ENCODE peak calls at places on chromosomes 12 and 14, in seven cellular contexts. One of them, this sample, is unnamed.

GRCh38 chr12:62190921-62191746 is 69.1 kb upstream of the USP15 start:
- DNase-seq in GM12891: peak
- DNase-seq in HepG2: no peak
- DNase-seq in prostate gland: no peak
- DNase-seq in SK-N-SH: peak
- DNase-seq in GM12892: peak
- DNase-seq in stomach: no peak
- DNase-seq in this sample: no peak

GRCh38 chr12:122979908-122980191 is 631 bp upstream of the ARL6IP4 start:
- DNase-seq in GM12891: no peak
- DNase-seq in HepG2: no peak
- DNase-seq in prostate gland: no peak
- DNase-seq in GM12892: no peak
- DNase-seq in SK-N-SH: no peak
- DNase-seq in stomach: no peak
- DNase-seq in this sample: no peak

GRCh38 chr14:30620178-30620577 is 1.9 kb upstream of the SCFD1 start:
- DNase-seq in stomach: no peak
- DNase-seq in prostate gland: no peak
- DNase-seq in GM12891: no peak
- DNase-seq in HepG2: no peak
- DNase-seq in SK-N-SH: no peak
- DNase-seq in GM12892: no peak
- DNase-seq in this sample: no peak

GRCh38 chr12:126033746-126034145 is 968.5 kb downstream of the AACS start:
- DNase-seq in prostate gland: no peak
- DNase-seq in SK-N-SH: no peak
- DNase-seq in stomach: no peak
- DNase-seq in HepG2: peak
- DNase-seq in GM12892: no peak
- DNase-seq in GM12891: no peak
- DNase-seq in this sample: no peak

GRCh38 chr12:24742378-24742777 is 206.5 kb downstream of the BCAT1 start:
- DNase-seq in prostate gland: no peak
- DNase-seq in stomach: no peak
- DNase-seq in HepG2: no peak
- DNase-seq in GM12891: peak
- DNase-seq in GM12892: peak
- DNase-seq in SK-N-SH: no peak
- DNase-seq in this sample: no peak

GRCh38 chr12:124720687-124721500 is 142.8 kb downstream of the SCARB1 start:
- DNase-seq in GM12891: no peak
- DNase-seq in HepG2: no peak
- DNase-seq in GM12892: no peak
- DNase-seq in prostate gland: peak
- DNase-seq in SK-N-SH: peak
- DNase-seq in stomach: peak
- DNase-seq in this sample: peak

GRCh38 chr14:75471059-75471458 is 43.2 kb downstream of the JDP2 start:
- DNase-seq in HepG2: no peak
- DNase-seq in GM12892: no peak
- DNase-seq in prostate gland: no peak
- DNase-seq in GM12891: no peak
- DNase-seq in stomach: peak
- DNase-seq in SK-N-SH: no peak
- DNase-seq in this sample: peak

GRCh38 chr14:102803139-102803538 is 25.9 kb downstream of the TRAF3 start:
- DNase-seq in stomach: no peak
- DNase-seq in prostate gland: no peak
- DNase-seq in SK-N-SH: no peak
- DNase-seq in GM12891: no peak
- DNase-seq in HepG2: no peak
- DNase-seq in GM12892: no peak
- DNase-seq in this sample: no peak

GRCh38 chr12:129064201-129064881 is 211.1 kb downstream of the GLT1D1 start:
- DNase-seq in GM12891: no peak
- DNase-seq in prostate gland: no peak
- DNase-seq in SK-N-SH: no peak
- DNase-seq in HepG2: no peak
- DNase-seq in GM12892: no peak
- DNase-seq in stomach: no peak
- DNase-seq in this sample: no peak

GRCh38 chr12:47397664-47398281 is 308.1 kb downstream of the RPAP3 start:
- DNase-seq in HepG2: peak
- DNase-seq in GM12891: no peak
- DNase-seq in prostate gland: peak
- DNase-seq in stomach: no peak
- DNase-seq in SK-N-SH: no peak
- DNase-seq in GM12892: no peak
- DNase-seq in this sample: no peak

GRCh38 chr14:101122114-101122854 is 218.8 kb upstream of the RTL1 start:
- DNase-seq in stomach: peak
- DNase-seq in GM12892: peak
- DNase-seq in HepG2: no peak
- DNase-seq in SK-N-SH: peak
- DNase-seq in prostate gland: peak
- DNase-seq in GM12891: no peak
- DNase-seq in this sample: peak

GRCh38 chr12:99809921-99810320 is 162.4 kb downstream of the GARIN6 start:
- DNase-seq in SK-N-SH: no peak
- DNase-seq in prostate gland: no peak
- DNase-seq in GM12892: no peak
- DNase-seq in GM12891: no peak
- DNase-seq in HepG2: peak
- DNase-seq in stomach: no peak
- DNase-seq in this sample: no peak

GRCh38 chr14:56733396-56733795 is 76.9 kb downstream of the OTX2 start:
- DNase-seq in prostate gland: no peak
- DNase-seq in HepG2: no peak
- DNase-seq in GM12891: no peak
- DNase-seq in GM12892: no peak
- DNase-seq in stomach: no peak
- DNase-seq in SK-N-SH: no peak
- DNase-seq in this sample: no peak

GRCh38 chr12:40474630-40475029 is 217.6 kb upstream of the CNTN1 start:
- DNase-seq in GM12891: no peak
- DNase-seq in prostate gland: no peak
- DNase-seq in SK-N-SH: no peak
- DNase-seq in GM12892: no peak
- DNase-seq in HepG2: no peak
- DNase-seq in stomach: no peak
- DNase-seq in this sample: no peak

DNA sequence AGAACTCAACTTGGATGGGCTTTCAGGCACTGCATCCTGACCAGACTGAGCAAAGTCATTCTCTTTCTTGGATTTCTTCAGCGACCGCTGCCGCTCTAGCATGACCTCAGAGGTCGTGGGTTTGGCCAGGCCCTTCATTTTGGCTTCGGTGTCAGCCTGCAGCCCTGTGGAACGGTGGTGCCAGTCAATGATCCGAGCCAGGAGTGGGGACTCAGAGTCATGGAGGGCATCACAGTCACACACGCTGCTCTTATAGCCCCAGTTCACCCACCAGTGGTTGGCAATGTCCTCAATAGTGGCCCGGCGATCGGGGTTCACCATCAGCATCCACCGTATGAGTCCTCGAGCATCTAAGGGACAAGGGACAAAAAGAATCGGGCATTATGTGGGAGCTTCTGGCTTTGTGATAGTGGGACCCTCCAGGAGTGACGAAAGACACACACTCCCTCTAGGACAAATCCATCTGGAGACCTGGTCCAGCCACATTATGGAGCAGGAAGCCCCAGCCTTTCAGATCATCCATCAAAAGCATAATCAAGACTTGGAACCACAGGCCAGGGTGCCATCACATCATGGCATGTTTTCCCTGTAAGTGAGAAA is 71.0 kb downstream of the NUAK1 start:
- DNase-seq in GM12892: no peak
- DNase-seq in prostate gland: no peak
- DNase-seq in HepG2: no peak
- DNase-seq in SK-N-SH: no peak
- DNase-seq in GM12891: no peak
- DNase-seq in stomach: no peak
- DNase-seq in this sample: no peak
- TF ChIP-seq POLR2AphosphoS5 in GM12892: no peak
- TF ChIP-seq POLR2AphosphoS5 in prostate gland: no peak
- TF ChIP-seq POLR2AphosphoS5 in HepG2: no peak
- TF ChIP-seq POLR2AphosphoS5 in SK-N-SH: no peak
- TF ChIP-seq POLR2AphosphoS5 in GM12891: no peak
- TF ChIP-seq POLR2AphosphoS5 in stomach: no peak
- TF ChIP-seq POLR2AphosphoS5 in this sample: no peak

GRCh38 chr12:12562585-12563245 is at the start of gene DUSP16:
- DNase-seq in GM12892: peak
- DNase-seq in stomach: peak
- DNase-seq in SK-N-SH: peak
- DNase-seq in HepG2: peak
- DNase-seq in prostate gland: peak
- DNase-seq in GM12891: peak
- DNase-seq in this sample: peak
- TF ChIP-seq POLR2AphosphoS5 in GM12892: peak
- TF ChIP-seq POLR2AphosphoS5 in stomach: no peak
- TF ChIP-seq POLR2AphosphoS5 in SK-N-SH: peak
- TF ChIP-seq POLR2AphosphoS5 in HepG2: no peak
- TF ChIP-seq POLR2AphosphoS5 in prostate gland: peak
- TF ChIP-seq POLR2AphosphoS5 in GM12891: peak
- TF ChIP-seq POLR2AphosphoS5 in this sample: peak

DNA sequence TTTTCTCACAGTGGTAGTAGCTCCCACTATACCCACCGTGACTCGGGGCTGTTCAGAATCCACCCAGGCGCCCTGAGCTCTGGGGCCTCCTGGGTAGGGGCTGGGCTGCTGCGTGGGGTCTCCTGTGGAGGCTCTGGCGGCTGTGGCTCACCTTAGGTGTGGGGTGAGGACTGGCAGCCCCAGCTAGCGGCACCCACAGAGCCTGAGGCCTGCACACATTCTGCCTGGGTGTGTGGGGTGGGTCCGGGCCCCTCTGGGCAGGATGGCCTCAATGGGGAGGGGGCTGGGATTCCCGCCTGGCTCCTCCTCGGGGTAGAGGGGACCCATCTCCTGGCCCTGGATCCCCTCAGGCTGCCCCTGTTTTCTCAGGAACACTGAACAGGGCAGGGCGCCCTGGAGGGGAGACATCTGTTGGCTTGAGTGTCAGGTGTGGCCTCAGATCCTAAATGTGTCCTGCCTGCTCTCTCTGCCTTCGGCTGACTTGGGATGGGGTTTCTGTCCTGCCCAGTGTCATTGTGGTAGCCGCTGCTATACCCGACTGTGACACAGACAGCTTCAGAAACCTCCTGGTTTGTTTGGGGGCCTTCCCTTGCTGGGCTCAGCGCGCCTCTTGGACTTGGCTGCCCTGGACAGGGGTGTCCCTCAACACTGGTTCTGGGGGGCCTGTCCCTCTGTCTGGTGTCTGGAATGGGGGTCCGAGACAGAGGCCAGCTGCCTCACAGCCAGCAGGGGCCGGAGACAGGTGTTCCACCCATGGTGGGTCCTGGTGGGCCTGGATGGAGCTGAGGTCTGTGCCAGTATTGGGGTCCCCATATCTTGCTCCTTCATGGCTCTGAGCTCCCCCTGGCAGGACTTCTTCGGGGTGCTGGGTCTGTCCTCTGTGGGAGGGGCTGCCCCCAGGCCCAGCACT is 354.9 kb downstream of the TMEM121 start:
- DNase-seq in HepG2: no peak
- DNase-seq in GM12891: no peak
- DNase-seq in stomach: peak
- DNase-seq in GM12892: no peak
- DNase-seq in prostate gland: no peak
- DNase-seq in SK-N-SH: no peak
- DNase-seq in this sample: peak
- TF ChIP-seq POLR2AphosphoS5 in HepG2: no peak
- TF ChIP-seq POLR2AphosphoS5 in GM12891: no peak
- TF ChIP-seq POLR2AphosphoS5 in stomach: no peak
- TF ChIP-seq POLR2AphosphoS5 in GM12892: no peak
- TF ChIP-seq POLR2AphosphoS5 in prostate gland: no peak
- TF ChIP-seq POLR2AphosphoS5 in SK-N-SH: no peak
- TF ChIP-seq POLR2AphosphoS5 in this sample: no peak

DNA sequence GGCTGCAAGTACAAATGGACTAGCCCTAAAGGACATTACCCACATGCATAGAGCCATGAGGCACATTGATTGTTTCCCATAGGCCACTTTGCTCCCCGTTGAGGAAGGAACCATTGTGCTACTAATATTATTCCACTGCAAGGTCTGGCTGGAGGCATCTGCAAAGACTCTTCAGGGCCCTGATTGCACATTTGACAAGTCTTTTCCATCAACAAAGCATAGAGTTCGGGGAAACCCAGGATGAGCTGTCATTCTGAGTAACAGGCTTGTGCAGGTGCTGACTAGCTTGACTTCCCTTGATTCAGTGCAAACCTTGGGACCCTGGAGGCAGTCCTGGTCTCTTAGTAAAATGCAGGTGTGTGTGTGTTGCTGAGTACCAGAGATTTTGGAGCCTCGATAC is 73.8 kb downstream of the SUSD6 start:
- DNase-seq in prostate gland: no peak
- DNase-seq in SK-N-SH: no peak
- DNase-seq in stomach: no peak
- DNase-seq in GM12892: no peak
- DNase-seq in GM12891: no peak
- DNase-seq in HepG2: no peak
- DNase-seq in this sample: no peak
- TF ChIP-seq POLR2AphosphoS5 in prostate gland: no peak
- TF ChIP-seq POLR2AphosphoS5 in SK-N-SH: no peak
- TF ChIP-seq POLR2AphosphoS5 in stomach: no peak
- TF ChIP-seq POLR2AphosphoS5 in GM12892: no peak
- TF ChIP-seq POLR2AphosphoS5 in GM12891: no peak
- TF ChIP-seq POLR2AphosphoS5 in HepG2: no peak
- TF ChIP-seq POLR2AphosphoS5 in this sample: no peak

GRCh38 chr12:49049566-49050224 is 10.9 kb downstream of the KMT2D start:
- DNase-seq in GM12892: peak
- DNase-seq in prostate gland: no peak
- DNase-seq in SK-N-SH: no peak
- DNase-seq in HepG2: no peak
- DNase-seq in stomach: no peak
- DNase-seq in GM12891: no peak
- DNase-seq in this sample: no peak
- TF ChIP-seq POLR2AphosphoS5 in GM12892: no peak
- TF ChIP-seq POLR2AphosphoS5 in prostate gland: no peak
- TF ChIP-seq POLR2AphosphoS5 in SK-N-SH: no peak
- TF ChIP-seq POLR2AphosphoS5 in HepG2: no peak
- TF ChIP-seq POLR2AphosphoS5 in stomach: no peak
- TF ChIP-seq POLR2AphosphoS5 in GM12891: no peak
- TF ChIP-seq POLR2AphosphoS5 in this sample: no peak

This sample was measured in sigmoid colon.